ENCODE peak calls at places on chromosomes 16 and 17, in ten cellular contexts. M, U, E, Q, J, F, Z, R, A and I are unnamed samples.

GRCh38 chr17:55480907-55481306 is 30.3 kb downstream of the SMIM36 start:
- DNase-seq in M (no peak), U (no peak), E (no peak), Q (no peak), J (no peak), F (no peak), Z (no peak), R (no peak), A (no peak), I (no peak)

GRCh38 chr17:62017912-62018311 is 47.2 kb downstream of the MED13 start:
- DNase-seq in M (no peak), U (no peak), E (no peak), Q (no peak), J (no peak), F (no peak), Z (no peak), R (no peak), A (no peak), I (no peak)

GRCh38 chr17:79702071-79702470 is 28.7 kb upstream of the ENPP7 start:
- DNase-seq in M (no peak), U (no peak), E (peak; percentile 41), Q (no peak), J (no peak), F (no peak), Z (peak; percentile 60), R (no peak), A (no peak), I (no peak)

GRCh38 chr16:8655184-8655717 is 19.2 kb upstream of the ABAT start:
- DNase-seq in M (no peak), U (no peak), E (peak; percentile 49), Q (no peak), J (peak; percentile 55), F (no peak), Z (peak; percentile 49), R (no peak), A (peak; percentile 66), I (peak; percentile 32)

GRCh38 chr16:78915916-78916315 is 684.6 kb downstream of the MAF start:
- DNase-seq in M (no peak), U (no peak), E (peak; percentile 12), Q (no peak), J (no peak), F (no peak), Z (no peak), R (no peak), A (no peak), I (no peak)

GRCh38 chr17:51652529-51652928 is 392.2 kb downstream of the UTP18 start:
- DNase-seq in M (no peak), U (no peak), E (no peak), Q (no peak), J (no peak), F (no peak), Z (peak; percentile 20), R (no peak), A (no peak), I (no peak)

GRCh38 chr16:68644715-68645493 is at the start of gene CDH3:
- DNase-seq in M (no peak), U (peak; percentile 85), E (peak; percentile 32), Q (no peak), J (peak; percentile 48), F (no peak), Z (peak; percentile 50), R (no peak), A (no peak), I (peak; percentile 35)

GRCh38 chr16:8543258-8543657 is 47.1 kb downstream of the TMEM114 start:
- DNase-seq in M (no peak), U (no peak), E (no peak), Q (no peak), J (no peak), F (no peak), Z (no peak), R (no peak), A (no peak), I (no peak)

GRCh38 chr17:41446806-41447205 is 6.0 kb upstream of the KRT38 start:
- DNase-seq in M (no peak), U (no peak), E (no peak), Q (no peak), J (no peak), F (no peak), Z (no peak), R (no peak), A (no peak), I (no peak)

GRCh38 chr16:21684199-21684598 is 20.4 kb downstream of the OTOA start:
- DNase-seq in M (no peak), U (no peak), E (peak; percentile 9), Q (no peak), J (peak; percentile 21), F (no peak), Z (no peak), R (peak; percentile 6), A (no peak), I (peak; percentile 23)
- TF ChIP-seq CTCF in M (no peak), U (no peak), E (peak; percentile 76), Q (peak; percentile 35), J (peak; percentile 35), F (peak; percentile 44), Z (peak; percentile 75), R (peak; percentile 56), A (peak; percentile 50), I (peak; percentile 57)

GRCh38 chr17:64055183-64056142 is 35.0 kb upstream of the ICAM2 start:
- DNase-seq in M (no peak), U (peak; percentile 88), E (no peak), Q (no peak), J (no peak), F (no peak), Z (no peak), R (no peak), A (no peak), I (no peak)
- TF ChIP-seq CTCF in M (no peak), U (no peak), E (no peak), Q (no peak), J (no peak), F (no peak), Z (no peak), R (no peak), A (no peak), I (no peak)

GRCh38 chr16:67517178-67517492 is 11.5 kb upstream of the RIPOR1 start:
- DNase-seq in M (no peak), U (no peak), E (no peak), Q (no peak), J (no peak), F (no peak), Z (no peak), R (no peak), A (no peak), I (no peak)

GRCh38 chr16:67521095-67521804 is 7.4 kb upstream of the RIPOR1 start:
- DNase-seq in M (peak; percentile 94), U (peak; percentile 96), E (peak; percentile 100), Q (peak; percentile 88), J (peak; percentile 91), F (peak; percentile 85), Z (peak; percentile 98), R (peak; percentile 96), A (peak; percentile 97), I (peak; percentile 99)

GRCh38 chr16:67517661-67518423 is 10.8 kb upstream of the RIPOR1 start:
- DNase-seq in M (no peak), U (no peak), E (no peak), Q (no peak), J (peak; percentile 48), F (no peak), Z (no peak), R (no peak), A (no peak), I (no peak)

GRCh38 chr16:67516296-67517177 is 12.1 kb upstream of the RIPOR1 start:
- DNase-seq in M (no peak), U (no peak), E (no peak), Q (no peak), J (no peak), F (no peak), Z (no peak), R (no peak), A (no peak), I (no peak)

GRCh38 chr16:67518676-67519075 is 10.0 kb upstream of the RIPOR1 start:
- DNase-seq in M (no peak), U (no peak), E (no peak), Q (no peak), J (no peak), F (no peak), Z (no peak), R (no peak), A (no peak), I (no peak)
- TF ChIP-seq CTCF in M (no peak), U (no peak), E (no peak), Q (no peak), J (no peak), F (no peak), Z (no peak), R (no peak), A (no peak), I (no peak)

DNA sequence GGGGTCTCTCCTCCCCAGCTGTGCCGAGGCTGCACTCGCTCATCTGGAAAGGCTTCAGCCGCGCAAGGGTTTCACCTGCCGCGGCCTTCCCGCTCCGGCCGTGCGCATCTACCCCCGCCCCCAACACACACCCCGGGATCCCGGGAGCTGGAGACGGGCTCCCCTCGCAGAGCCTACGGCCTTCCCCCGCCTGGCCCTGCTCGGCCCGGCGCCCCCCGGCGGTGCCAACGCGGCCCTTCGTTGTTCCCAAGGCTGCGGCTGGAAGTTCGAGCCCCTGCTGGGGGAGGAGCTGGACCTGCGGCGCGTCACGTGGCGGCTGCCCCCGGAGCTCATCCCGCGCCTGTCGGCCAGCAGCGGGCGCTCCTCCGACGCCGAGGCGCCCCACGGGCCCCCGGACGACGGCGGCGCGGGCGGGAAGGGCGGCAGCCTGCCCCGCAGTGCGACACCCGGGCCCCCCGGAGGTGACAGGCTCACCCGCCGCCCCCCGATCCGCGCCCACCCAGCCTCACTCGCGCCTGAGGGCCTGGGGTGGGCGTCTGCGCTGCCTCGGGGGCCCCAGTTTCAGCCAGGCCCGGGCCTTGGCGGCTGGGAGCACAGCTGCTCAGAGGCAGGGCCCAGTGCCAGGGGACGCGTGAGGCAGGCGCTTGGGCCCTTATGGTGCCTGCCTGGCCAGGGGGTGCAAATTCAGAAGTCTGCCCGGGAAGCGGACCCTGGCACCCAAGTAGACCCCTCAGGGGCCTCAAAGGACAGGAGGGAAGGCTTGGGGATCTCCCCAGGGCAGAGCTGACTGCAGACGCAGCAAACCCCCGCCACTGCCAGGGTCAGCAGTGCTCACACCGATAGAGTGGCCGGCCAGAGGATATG is 11.2 kb downstream of the GALK1 start:
- DNase-seq in M (peak; percentile 48), U (peak; percentile 85), E (peak; percentile 73), Q (no peak), J (peak; percentile 96), F (no peak), Z (peak; percentile 77), R (peak; percentile 54), A (peak; percentile 82), I (peak; percentile 62)
- TF ChIP-seq CTCF in M (peak; percentile 46), U (peak; percentile 27), E (peak; percentile 61), Q (peak; percentile 37), J (peak; percentile 85), F (peak; percentile 38), Z (peak; percentile 20), R (peak; percentile 67), A (peak; percentile 55), I (peak; percentile 65)

GRCh38 chr17:38577244-38577643 is 28.5 kb downstream of the SRCIN1 start:
- DNase-seq in M (no peak), U (no peak), E (no peak), Q (no peak), J (no peak), F (no peak), Z (no peak), R (no peak), A (no peak), I (no peak)
- TF ChIP-seq CTCF in M (no peak), U (no peak), E (no peak), Q (no peak), J (no peak), F (no peak), Z (no peak), R (no peak), A (no peak), I (no peak)